ENCODE peak calls at places on chromosome 16, in six cellular contexts. D is RWPE1; J is CD4-positive, alpha-beta T cell; P is CD4-positive, CD25-positive, alpha-beta regulatory T cell; A is IMR-90; K is neural progenitor cell. Z is an unnamed sample.

GRCh38 chr16:29926675-29927522 is 873 bp upstream of the KCTD13 start:
- DNase-seq in D (peak), J (no peak), P (no peak), A (peak), K (no peak), Z (no peak)

GRCh38 chr16:77767826-77768225 is 20.5 kb upstream of the VAT1L start:
- DNase-seq in D (no peak), J (no peak), P (no peak), A (no peak), K (no peak), Z (no peak)

GRCh38 chr16:75965504-75966374 is 239.4 kb upstream of the CPHXL start:
- DNase-seq in D (no peak), J (no peak), P (no peak), A (no peak), K (no peak), Z (no peak)

GRCh38 chr16:50988441-50988840 is 162.6 kb downstream of the SALL1 start:
- DNase-seq in D (no peak), J (no peak), P (no peak), A (no peak), K (no peak), Z (no peak)

GRCh38 chr16:518858-519257 is 8.7 kb upstream of the CAPN15 start:
- DNase-seq in D (no peak), J (no peak), P (no peak), A (no peak), K (no peak), Z (no peak)

GRCh38 chr16:51374346-51374745 is 223.3 kb upstream of the SALL1 start:
- DNase-seq in D (peak), J (no peak), P (no peak), A (peak), K (no peak), Z (no peak)

GRCh38 chr16:73021866-73022495 is 25.9 kb downstream of the ZFHX3 start:
- DNase-seq in D (no peak), J (no peak), P (no peak), A (no peak), K (no peak), Z (no peak)

GRCh38 chr16:61858996-61859395 is 177.2 kb downstream of the CDH8 start:
- DNase-seq in D (peak), J (no peak), P (no peak), A (no peak), K (no peak), Z (no peak)

GRCh38 chr16:3188925-3189825 is 1.2 kb downstream of the OR1F1 start:
- DNase-seq in D (peak), J (no peak), P (no peak), A (peak), K (peak), Z (no peak)

GRCh38 chr16:77946834-77947233 is 75.5 kb upstream of the CLEC3A start:
- DNase-seq in D (no peak), J (no peak), P (no peak), A (peak), K (peak), Z (no peak)

GRCh38 chr16:50121721-50122445 is 31.2 kb upstream of the TENT4B start:
- DNase-seq in D (no peak), J (peak), P (peak), A (no peak), K (peak), Z (no peak)

GRCh38 chr16:72400257-72401078 is 228.5 kb upstream of the PMFBP1 start:
- DNase-seq in D (peak), J (no peak), P (peak), A (peak), K (peak), Z (peak)

GRCh38 chr16:11151156-11151904 is 104.7 kb downstream of the SOCS1 start:
- DNase-seq in D (no peak), J (no peak), P (no peak), A (no peak), K (no peak), Z (no peak)

GRCh38 chr16:54928421-54929089 is 2.1 kb upstream of the IRX5 start:
- DNase-seq in D (peak), J (peak), P (no peak), A (no peak), K (peak), Z (peak)

GRCh38 chr16:47316686-47317085 is 144.2 kb downstream of the ITFG1 start:
- DNase-seq in D (no peak), J (no peak), P (no peak), A (no peak), K (no peak), Z (no peak)

GRCh38 chr16:58467915-58468314 is 32.0 kb upstream of the NDRG4 start:
- DNase-seq in D (no peak), J (no peak), P (no peak), A (no peak), K (no peak), Z (no peak)

GRCh38 chr16:80583466-80583865 is 42.7 kb downstream of the DYNLRB2 start:
- DNase-seq in D (no peak), J (no peak), P (no peak), A (peak), K (no peak), Z (no peak)

GRCh38 chr16:85717393-85718152 is 28.8 kb upstream of the GINS2 start:
- DNase-seq in D (no peak), J (peak), P (peak), A (peak), K (peak), Z (peak)

GRCh38 chr16:17316005-17316404 is 154.8 kb downstream of the XYLT1 start:
- DNase-seq in D (no peak), J (no peak), P (no peak), A (no peak), K (no peak), Z (no peak)

GRCh38 chr16:23826528-23827244 is 9.1 kb upstream of the PRKCB start:
- DNase-seq in D (no peak), J (no peak), P (peak), A (no peak), K (no peak), Z (no peak)

GRCh38 chr16:87006789-87007745 is 310.1 kb downstream of the C16orf95 start:
- DNase-seq in D (no peak), J (no peak), P (no peak), A (peak), K (no peak), Z (no peak)

GRCh38 chr16:26058326-26058725 is 366.6 kb downstream of the HS3ST4 start:
- DNase-seq in D (no peak), J (no peak), P (no peak), A (no peak), K (peak), Z (no peak)

GRCh38 chr16:20875358-20875656 is 24.9 kb downstream of the DCUN1D3 start:
- DNase-seq in D (no peak), J (no peak), P (no peak), A (no peak), K (no peak), Z (no peak)

GRCh38 chr16:85231959-85232358 is 119.7 kb upstream of the CIBAR2 start:
- DNase-seq in D (no peak), J (no peak), P (no peak), A (no peak), K (no peak), Z (no peak)

GRCh38 chr16:88375236-88376052 is 7.3 kb upstream of the ZNF469 start:
- DNase-seq in D (no peak), J (no peak), P (no peak), A (no peak), K (no peak), Z (no peak)

GRCh38 chr16:20960899-20961298 is 60.3 kb downstream of the LYRM1 start:
- DNase-seq in D (no peak), J (no peak), P (no peak), A (no peak), K (no peak), Z (no peak)

GRCh38 chr16:57258910-57259475 is 13.9 kb downstream of the ARL2BP start:
- DNase-seq in D (no peak), J (no peak), P (no peak), A (no peak), K (no peak), Z (no peak)
- H3K27ac ChIP-seq in D (peak), J (no peak), P (no peak), A (no peak), K (no peak), Z (peak)

GRCh38 chr16:83137894-83138293 is 511.1 kb downstream of the CDH13 start:
- DNase-seq in D (no peak), J (no peak), P (no peak), A (no peak), K (no peak), Z (no peak)
- H3K27ac ChIP-seq in D (peak), J (no peak), P (no peak), A (no peak), K (no peak), Z (no peak)

GRCh38 chr16:70407811-70408274 is 31.1 kb downstream of the ST3GAL2 start:
- DNase-seq in D (no peak), J (no peak), P (no peak), A (no peak), K (peak), Z (peak)
- H3K27ac ChIP-seq in D (no peak), J (peak), P (no peak), A (no peak), K (peak), Z (no peak)

GRCh38 chr16:64469906-64470702 is 651.8 kb downstream of the CDH11 start:
- DNase-seq in D (no peak), J (no peak), P (no peak), A (no peak), K (peak), Z (no peak)
- H3K27ac ChIP-seq in D (no peak), J (no peak), P (no peak), A (no peak), K (no peak), Z (no peak)

DNA sequence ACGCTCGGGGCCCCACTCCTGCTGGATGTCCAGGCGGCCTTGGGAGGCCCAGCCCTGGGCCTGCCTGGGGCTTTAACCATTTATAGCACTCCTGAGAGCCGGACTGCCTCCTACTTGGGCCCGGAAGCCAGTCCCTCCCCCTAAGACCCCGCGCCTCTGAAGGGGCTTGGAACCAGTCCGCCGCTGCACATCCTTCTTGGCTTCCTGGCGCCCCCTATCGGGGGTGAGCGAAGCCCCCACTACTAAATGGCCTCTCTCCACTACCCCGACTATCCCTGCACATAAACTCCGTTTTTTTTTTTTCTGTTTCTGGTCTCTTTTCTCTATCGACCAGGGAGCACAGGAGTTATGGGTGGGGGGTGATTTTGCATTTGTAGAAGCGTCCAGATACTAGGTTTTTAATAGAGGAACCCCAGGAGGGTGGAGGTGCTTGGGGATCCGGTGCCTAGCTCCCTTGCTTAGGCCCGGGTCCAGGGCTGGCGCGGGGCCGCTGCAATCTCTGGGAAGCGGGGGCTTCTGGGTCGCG is 633 bp upstream of the NOL3 start:
- DNase-seq in D (no peak), J (no peak), P (no peak), A (no peak), K (peak), Z (peak)
- H3K27ac ChIP-seq in D (peak), J (no peak), P (no peak), A (peak), K (no peak), Z (peak)

Z was measured in substantia nigra.